ENCODE peak calls at places on chromosomes 7 and 10, in four cellular contexts. R is GM12878, Q is GM12891, O is K562. U is an unnamed sample.

GRCh38 chr7:69591805-69592204 is 6.5 kb upstream of the AUTS2 start:
- DNase-seq in Q (no peak), R (no peak), O (no peak), U (no peak)

GRCh38 chr7:136056827-136057226 is 79.7 kb upstream of the MTPN start:
- DNase-seq in O (no peak), R (no peak), Q (no peak), U (no peak)

GRCh38 chr7:151086802-151087246 is 549 bp downstream of the AGAP3 start:
- DNase-seq in R (no peak), O (peak; percentile 48), Q (no peak), U (no peak)

GRCh38 chr7:78198756-78199155 is 400.2 kb downstream of the PHTF2 start:
- DNase-seq in R (no peak), Q (no peak), O (no peak), U (no peak)

GRCh38 chr7:134462337-134462925 is 3.5 kb upstream of the AKR1B1 start:
- DNase-seq in O (no peak), R (no peak), Q (no peak), U (no peak)

GRCh38 chr7:129136887-129137647 is 7.4 kb upstream of the TSPAN33 start:
- DNase-seq in R (no peak), O (no peak), Q (no peak), U (no peak)

GRCh38 chr7:139693651-139694388 is 84.0 kb downstream of the HIPK2 start:
- DNase-seq in Q (no peak), O (no peak), R (no peak), U (no peak)

GRCh38 chr7:140870003-140870402 is 54.7 kb downstream of the BRAF start:
- DNase-seq in R (no peak), O (no peak), Q (no peak), U (no peak)

GRCh38 chr10:29712108-29712507 is 77.3 kb upstream of the SVIL start:
- DNase-seq in O (no peak), R (no peak), Q (no peak), U (no peak)

DNA sequence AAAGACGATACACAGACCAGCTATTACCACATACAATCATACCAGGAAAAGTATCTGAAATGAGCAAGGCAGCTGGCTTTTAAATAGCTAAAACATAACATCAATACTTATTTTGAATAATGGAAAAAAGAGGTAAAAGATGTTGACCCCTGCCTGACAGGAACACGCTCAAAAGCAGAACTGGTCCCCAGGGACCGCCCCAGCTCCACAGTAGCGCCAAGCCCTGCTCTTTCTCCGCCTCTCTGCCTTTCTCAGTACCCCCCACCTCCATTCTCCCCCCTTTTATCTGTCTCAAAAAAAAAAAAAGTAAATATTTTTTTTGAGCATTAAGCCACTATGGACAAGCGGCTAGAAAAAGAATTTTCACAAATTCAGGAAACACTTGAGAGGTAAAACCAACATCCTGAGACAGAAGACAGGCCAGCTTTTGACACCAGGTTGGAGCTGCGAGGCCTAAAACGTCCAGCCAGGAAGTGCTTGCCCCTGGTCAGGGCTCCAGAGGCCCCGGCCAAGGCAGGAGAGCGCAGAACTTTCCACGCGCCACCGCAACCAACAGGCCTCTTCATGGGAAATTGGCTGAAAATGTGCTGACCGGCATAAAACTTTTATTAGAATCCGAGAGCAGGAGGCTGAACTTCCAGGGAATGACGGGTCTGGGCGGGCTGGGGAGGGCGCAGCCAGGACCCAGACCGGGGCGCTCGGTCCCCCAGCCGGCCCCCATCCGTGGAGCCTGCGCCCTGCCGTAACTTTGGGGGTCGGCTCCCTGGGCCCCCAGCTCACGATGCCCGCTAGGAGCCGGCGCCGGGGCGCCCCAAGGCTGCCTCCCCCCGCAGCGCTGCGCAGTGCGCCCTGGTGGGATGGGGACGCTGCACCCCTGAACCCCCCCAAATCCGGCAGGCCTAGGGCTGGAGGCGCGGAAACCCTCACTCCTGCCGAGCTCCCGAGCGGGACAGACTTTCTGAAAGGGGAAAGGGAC is 413.8 kb upstream of the MKI67 start:
- DNase-seq in R (no peak), O (no peak), Q (peak; percentile 11), U (no peak)
- TF ChIP-seq SPI1 in R (no peak), O (no peak), Q (no peak), U (no peak)

GRCh38 chr7:36287371-36288241 is 102.1 kb upstream of the ANLN start:
- DNase-seq in O (no peak), R (no peak), Q (no peak), U (no peak)
- TF ChIP-seq SPI1 in O (no peak), R (peak; percentile 61), Q (peak; percentile 68), U (no peak)

GRCh38 chr10:105800626-105801025 is 1159.5 kb downstream of the SORCS3 start:
- DNase-seq in R (no peak), Q (no peak), O (no peak), U (no peak)
- TF ChIP-seq SPI1 in R (no peak), Q (no peak), O (no peak), U (no peak)

GRCh38 chr10:128587689-128588088 is 461.5 kb upstream of the MKI67 start:
- DNase-seq in O (no peak), Q (no peak), R (no peak), U (no peak)
- TF ChIP-seq SPI1 in O (no peak), Q (no peak), R (no peak), U (no peak)

GRCh38 chr7:154409703-154410311 is 357.6 kb downstream of the DPP6 start:
- DNase-seq in R (no peak), O (peak; percentile 44), Q (peak; percentile 10), U (no peak)
- TF ChIP-seq SPI1 in R (no peak), O (no peak), Q (no peak), U (no peak)

DNA sequence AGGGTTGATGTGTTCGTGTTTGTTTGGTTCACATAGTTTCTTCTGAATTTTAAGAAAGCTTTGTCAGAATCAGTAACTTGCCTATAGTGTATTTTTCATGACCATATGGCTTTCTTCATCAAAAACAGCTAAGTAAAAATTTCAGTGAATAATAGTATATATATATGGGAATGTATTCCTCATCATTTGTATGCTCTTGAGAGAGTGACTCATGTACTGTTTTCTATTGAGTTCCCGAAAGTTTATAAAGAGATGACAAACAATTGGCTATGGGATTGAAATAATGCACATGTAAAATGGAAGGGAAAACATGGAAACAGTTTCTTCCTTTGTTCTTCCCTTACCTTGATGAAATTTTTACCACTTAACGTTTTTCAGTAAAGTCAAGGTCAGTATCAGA is 56.4 kb downstream of the KAT6B start:
- DNase-seq in O (no peak), R (no peak), Q (no peak), U (no peak)
- TF ChIP-seq SPI1 in O (no peak), R (no peak), Q (no peak), U (no peak)

DNA sequence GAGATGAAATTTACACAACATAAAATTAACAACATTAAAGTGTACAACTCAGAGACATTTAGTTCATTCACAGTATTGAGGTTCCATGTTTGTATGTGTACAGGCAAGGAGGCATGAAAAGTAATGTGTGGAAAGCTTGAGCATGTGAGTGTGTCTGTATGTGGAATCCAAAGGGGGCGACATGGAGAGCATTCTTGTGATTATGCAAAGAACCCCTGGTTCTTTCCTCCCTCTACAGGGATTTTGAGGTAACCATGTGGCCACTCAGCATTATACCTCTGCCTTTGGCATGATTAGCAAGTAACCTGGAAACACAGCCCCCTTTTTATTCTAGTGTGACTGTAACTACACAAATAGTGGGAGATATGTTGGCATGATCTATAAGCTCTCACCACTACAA is 21.0 kb downstream of the OR2F1 start:
- DNase-seq in Q (no peak), O (no peak), R (no peak), U (no peak)
- TF ChIP-seq SPI1 in Q (no peak), O (no peak), R (no peak), U (no peak)

GRCh38 chr10:97356918-97357317 is 22.4 kb upstream of the FRAT2 start:
- DNase-seq in O (no peak), R (no peak), Q (no peak), U (no peak)

GRCh38 chr10:97356318-97356914 is 21.9 kb upstream of the FRAT2 start:
- DNase-seq in R (no peak), Q (no peak), O (no peak), U (no peak)

GRCh38 chr10:97358349-97358748 is 23.8 kb upstream of the FRAT2 start:
- DNase-seq in Q (no peak), O (no peak), R (no peak), U (no peak)

GRCh38 chr10:97361050-97361901 is 26.7 kb upstream of the FRAT2 start:
- DNase-seq in O (no peak), Q (no peak), R (no peak), U (no peak)

DNA sequence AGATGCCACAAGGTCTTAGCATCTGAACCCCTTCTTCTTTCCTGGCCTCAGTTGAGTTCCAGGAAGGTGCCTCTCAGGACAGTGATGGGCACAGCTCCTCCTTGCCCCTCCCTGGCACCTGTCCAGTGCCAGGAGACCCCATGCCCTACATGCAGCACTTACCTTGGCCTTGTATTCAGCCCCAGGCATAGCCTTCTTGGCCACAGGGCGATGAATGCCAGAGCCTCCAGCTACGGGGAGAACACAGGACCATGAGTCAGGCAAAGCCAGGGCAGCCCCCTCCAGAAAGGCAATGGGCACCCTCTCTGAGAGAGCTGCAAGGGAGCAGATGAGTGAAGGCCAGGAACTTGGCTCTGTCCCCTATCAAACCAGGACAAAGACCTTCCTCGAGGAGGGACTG is 24.3 kb upstream of the FRAT2 start:
- DNase-seq in Q (no peak), R (no peak), O (no peak), U (no peak)
- TF ChIP-seq SPI1 in Q (no peak), R (no peak), O (no peak), U (no peak)

GRCh38 chr10:22374489-22375126 is 29.3 kb downstream of the SPAG6 start:
- DNase-seq in O (no peak), R (no peak), Q (no peak), U (no peak)
- TF ChIP-seq SPI1 in O (peak; percentile 13), R (peak; percentile 18), Q (peak; percentile 65), U (peak; percentile 1)

U was measured in HL-60.